ENCODE peak calls at places on chromosomes 6 and 20, in five cellular contexts. One of them, this sample, is unnamed.

GRCh38 chr6:150261997-150262396 is 106.8 kb upstream of the IYD start:
- DNase-seq in NCI-H1105: no peak
- DNase-seq in tibial nerve: no peak
- DNase-seq in HS-5: no peak
- DNase-seq in C1 segment of cervical spinal cord: no peak
- DNase-seq in this sample: no peak

GRCh38 chr6:97074785-97075184 is 150.3 kb downstream of the KLHL32 start:
- DNase-seq in NCI-H1105: no peak
- DNase-seq in tibial nerve: no peak
- DNase-seq in HS-5: no peak
- DNase-seq in C1 segment of cervical spinal cord: no peak
- DNase-seq in this sample: no peak

GRCh38 chr6:13573669-13574110 is 711 bp upstream of the SIRT5 start:
- DNase-seq in NCI-H1105: no peak
- DNase-seq in tibial nerve: no peak
- DNase-seq in HS-5: no peak
- DNase-seq in C1 segment of cervical spinal cord: peak; percentile 63
- DNase-seq in this sample: peak; percentile 13

GRCh38 chr6:165917576-165917975 is 250.1 kb downstream of the TBXT start:
- DNase-seq in NCI-H1105: no peak
- DNase-seq in tibial nerve: no peak
- DNase-seq in HS-5: no peak
- DNase-seq in C1 segment of cervical spinal cord: no peak
- DNase-seq in this sample: no peak

GRCh38 chr6:150723857-150724256 is 124.2 kb downstream of the PLEKHG1 start:
- DNase-seq in NCI-H1105: no peak
- DNase-seq in tibial nerve: no peak
- DNase-seq in HS-5: no peak
- DNase-seq in C1 segment of cervical spinal cord: no peak
- DNase-seq in this sample: no peak

GRCh38 chr6:112144145-112144926 is 56.9 kb downstream of the FAM229B start:
- DNase-seq in NCI-H1105: no peak
- DNase-seq in tibial nerve: no peak
- DNase-seq in HS-5: no peak
- DNase-seq in C1 segment of cervical spinal cord: no peak
- DNase-seq in this sample: no peak

GRCh38 chr6:51934098-51934497 is 153.3 kb downstream of the PKHD1 start:
- DNase-seq in NCI-H1105: no peak
- DNase-seq in tibial nerve: no peak
- DNase-seq in HS-5: no peak
- DNase-seq in C1 segment of cervical spinal cord: no peak
- DNase-seq in this sample: no peak

GRCh38 chr6:51495016-51495805 is 592.2 kb downstream of the PKHD1 start:
- DNase-seq in NCI-H1105: no peak
- DNase-seq in tibial nerve: no peak
- DNase-seq in HS-5: no peak
- DNase-seq in C1 segment of cervical spinal cord: peak; percentile 52
- DNase-seq in this sample: no peak

GRCh38 chr6:150006961-150007464 is 18.3 kb downstream of the RAET1L start:
- DNase-seq in NCI-H1105: peak; percentile 13
- DNase-seq in tibial nerve: no peak
- DNase-seq in HS-5: no peak
- DNase-seq in C1 segment of cervical spinal cord: no peak
- DNase-seq in this sample: no peak

GRCh38 chr6:127484207-127484858 is 25.1 kb upstream of the KIAA0408 start:
- DNase-seq in NCI-H1105: no peak
- DNase-seq in tibial nerve: no peak
- DNase-seq in HS-5: no peak
- DNase-seq in C1 segment of cervical spinal cord: no peak
- DNase-seq in this sample: no peak

GRCh38 chr6:75402296-75402695 is 91.3 kb downstream of the FILIP1 start:
- DNase-seq in NCI-H1105: no peak
- DNase-seq in tibial nerve: no peak
- DNase-seq in HS-5: peak; percentile 36
- DNase-seq in C1 segment of cervical spinal cord: no peak
- DNase-seq in this sample: no peak

GRCh38 chr6:12009180-12009748 is 2.8 kb upstream of the HIVEP1 start:
- DNase-seq in NCI-H1105: no peak
- DNase-seq in tibial nerve: no peak
- DNase-seq in HS-5: no peak
- DNase-seq in C1 segment of cervical spinal cord: no peak
- DNase-seq in this sample: no peak

GRCh38 chr20:40798066-40798465 is 109.0 kb upstream of the MAFB start:
- DNase-seq in NCI-H1105: no peak
- DNase-seq in tibial nerve: no peak
- DNase-seq in HS-5: no peak
- DNase-seq in C1 segment of cervical spinal cord: no peak
- DNase-seq in this sample: no peak

GRCh38 chr6:114315841-114316595 is 26.8 kb downstream of the HS3ST5 start:
- DNase-seq in NCI-H1105: no peak
- DNase-seq in tibial nerve: no peak
- DNase-seq in HS-5: no peak
- DNase-seq in C1 segment of cervical spinal cord: no peak
- DNase-seq in this sample: no peak

GRCh38 chr20:23039885-23040508 is 4.9 kb downstream of the SSTR4 start:
- DNase-seq in NCI-H1105: no peak
- DNase-seq in tibial nerve: no peak
- DNase-seq in HS-5: no peak
- DNase-seq in C1 segment of cervical spinal cord: no peak
- DNase-seq in this sample: no peak

GRCh38 chr6:38144365-38144764 is 324.8 kb downstream of the ZFAND3 start:
- DNase-seq in NCI-H1105: no peak
- DNase-seq in tibial nerve: no peak
- DNase-seq in HS-5: no peak
- DNase-seq in C1 segment of cervical spinal cord: no peak
- DNase-seq in this sample: no peak

GRCh38 chr20:32877507-32877906 is 18.8 kb downstream of the EFCAB8 start:
- DNase-seq in NCI-H1105: no peak
- DNase-seq in tibial nerve: no peak
- DNase-seq in HS-5: no peak
- DNase-seq in C1 segment of cervical spinal cord: no peak
- DNase-seq in this sample: no peak

GRCh38 chr6:41252401-41252800 is 24.3 kb downstream of the TREML4 start:
- DNase-seq in NCI-H1105: no peak
- DNase-seq in tibial nerve: no peak
- DNase-seq in HS-5: no peak
- DNase-seq in C1 segment of cervical spinal cord: no peak
- DNase-seq in this sample: no peak

GRCh38 chr20:64232794-64233193 is 22.8 kb upstream of the PCMTD2 start:
- DNase-seq in NCI-H1105: peak; percentile 27
- DNase-seq in tibial nerve: no peak
- DNase-seq in HS-5: no peak
- DNase-seq in C1 segment of cervical spinal cord: no peak
- DNase-seq in this sample: peak; percentile 29

GRCh38 chr6:16651871-16652270 is 109.4 kb downstream of the ATXN1 start:
- DNase-seq in NCI-H1105: no peak
- DNase-seq in tibial nerve: no peak
- DNase-seq in HS-5: no peak
- DNase-seq in C1 segment of cervical spinal cord: no peak
- DNase-seq in this sample: peak; percentile 19

GRCh38 chr20:64027981-64028685 is 7.8 kb upstream of the C20orf204 start:
- DNase-seq in NCI-H1105: no peak
- DNase-seq in tibial nerve: no peak
- DNase-seq in HS-5: no peak
- DNase-seq in C1 segment of cervical spinal cord: no peak
- DNase-seq in this sample: no peak

GRCh38 chr6:3798211-3798909 is 46.8 kb upstream of the PXDC1 start:
- DNase-seq in NCI-H1105: peak; percentile 55
- DNase-seq in tibial nerve: no peak
- DNase-seq in HS-5: no peak
- DNase-seq in C1 segment of cervical spinal cord: no peak
- DNase-seq in this sample: no peak

GRCh38 chr6:162343196-162343901 is 384.2 kb downstream of the PRKN start:
- DNase-seq in NCI-H1105: no peak
- DNase-seq in tibial nerve: no peak
- DNase-seq in HS-5: no peak
- DNase-seq in C1 segment of cervical spinal cord: no peak
- DNase-seq in this sample: no peak

GRCh38 chr6:82385102-82385501 is 21.5 kb downstream of the TPBG start:
- DNase-seq in NCI-H1105: no peak
- DNase-seq in tibial nerve: no peak
- DNase-seq in HS-5: no peak
- DNase-seq in C1 segment of cervical spinal cord: no peak
- DNase-seq in this sample: no peak

GRCh38 chr20:48791666-48792071 is 36.1 kb downstream of the PREX1 start:
- DNase-seq in NCI-H1105: no peak
- DNase-seq in tibial nerve: no peak
- DNase-seq in HS-5: peak; percentile 78
- DNase-seq in C1 segment of cervical spinal cord: no peak
- DNase-seq in this sample: no peak

GRCh38 chr6:401239-401993 is 9.9 kb downstream of the IRF4 start:
- DNase-seq in NCI-H1105: no peak
- DNase-seq in tibial nerve: no peak
- DNase-seq in HS-5: no peak
- DNase-seq in C1 segment of cervical spinal cord: no peak
- DNase-seq in this sample: no peak

GRCh38 chr6:22149501-22150490 is 147.0 kb downstream of the PRL start:
- DNase-seq in NCI-H1105: peak; percentile 59
- DNase-seq in tibial nerve: no peak
- DNase-seq in HS-5: no peak
- DNase-seq in C1 segment of cervical spinal cord: peak; percentile 24
- DNase-seq in this sample: no peak

GRCh38 chr20:45890077-45890996 is 671 bp downstream of the NEURL2 start:
- DNase-seq in NCI-H1105: no peak
- DNase-seq in tibial nerve: peak; percentile 92
- DNase-seq in HS-5: no peak
- DNase-seq in C1 segment of cervical spinal cord: peak; percentile 56
- DNase-seq in this sample: peak; percentile 73